ENCODE peak calls at places on chromosomes 16 and 17, in five cellular contexts. One of them, this sample, is unnamed.

GRCh38 chr16:50338371-50339231 is 30.2 kb downstream of the BRD7 start:
- DNase-seq in lower leg skin: no peak
- DNase-seq in prostate gland: no peak
- DNase-seq in GM12891: no peak
- DNase-seq in K562: no peak
- DNase-seq in this sample: no peak

GRCh38 chr17:73725794-73726193 is 81.5 kb upstream of the SDK2 start:
- DNase-seq in lower leg skin: no peak
- DNase-seq in prostate gland: no peak
- DNase-seq in GM12891: no peak
- DNase-seq in K562: no peak
- DNase-seq in this sample: no peak

GRCh38 chr17:7835818-7836595 is 2.0 kb downstream of the KDM6B start:
- DNase-seq in lower leg skin: peak; percentile 94
- DNase-seq in prostate gland: peak; percentile 68
- DNase-seq in GM12891: no peak
- DNase-seq in K562: no peak
- DNase-seq in this sample: no peak

GRCh38 chr17:83173180-83173996 is 94.0 kb downstream of the METRNL start:
- DNase-seq in lower leg skin: peak; percentile 85
- DNase-seq in prostate gland: no peak
- DNase-seq in GM12891: no peak
- DNase-seq in K562: no peak
- DNase-seq in this sample: no peak

GRCh38 chr17:50763716-50764450 is 3.4 kb downstream of the ANKRD40CL start:
- DNase-seq in lower leg skin: no peak
- DNase-seq in prostate gland: peak; percentile 58
- DNase-seq in GM12891: no peak
- DNase-seq in K562: no peak
- DNase-seq in this sample: no peak

GRCh38 chr16:18803569-18804462 is 2.5 kb upstream of the ARL6IP1 start:
- DNase-seq in lower leg skin: no peak
- DNase-seq in prostate gland: no peak
- DNase-seq in GM12891: no peak
- DNase-seq in K562: no peak
- DNase-seq in this sample: peak; percentile 46

GRCh38 chr17:48006936-48007703 is 30.5 kb downstream of the COPZ2 start:
- DNase-seq in lower leg skin: no peak
- DNase-seq in prostate gland: no peak
- DNase-seq in GM12891: no peak
- DNase-seq in K562: no peak
- DNase-seq in this sample: no peak

GRCh38 chr16:71425746-71426068 is 16.1 kb downstream of the TLE7 start:
- DNase-seq in lower leg skin: peak; percentile 75
- DNase-seq in prostate gland: no peak
- DNase-seq in GM12891: no peak
- DNase-seq in K562: no peak
- DNase-seq in this sample: no peak

GRCh38 chr17:37358098-37358829 is 17.5 kb upstream of the C17orf78 start:
- DNase-seq in lower leg skin: no peak
- DNase-seq in prostate gland: peak; percentile 68
- DNase-seq in GM12891: peak; percentile 42
- DNase-seq in K562: peak; percentile 71
- DNase-seq in this sample: peak; percentile 60

GRCh38 chr16:7967986-7968509 is 622.3 kb downstream of the TMEM114 start:
- DNase-seq in lower leg skin: no peak
- DNase-seq in prostate gland: no peak
- DNase-seq in GM12891: no peak
- DNase-seq in K562: no peak
- DNase-seq in this sample: no peak

GRCh38 chr17:80696456-80696855 is 151.8 kb downstream of the RPTOR start:
- DNase-seq in lower leg skin: no peak
- DNase-seq in prostate gland: no peak
- DNase-seq in GM12891: no peak
- DNase-seq in K562: no peak
- DNase-seq in this sample: no peak

GRCh38 chr16:69382421-69382820 is 3.4 kb downstream of the TERF2 start:
- DNase-seq in lower leg skin: no peak
- DNase-seq in prostate gland: no peak
- DNase-seq in GM12891: no peak
- DNase-seq in K562: no peak
- DNase-seq in this sample: peak; percentile 19

GRCh38 chr16:585351-585750 is 4.5 kb upstream of the RAB40C start:
- DNase-seq in lower leg skin: no peak
- DNase-seq in prostate gland: no peak
- DNase-seq in GM12891: no peak
- DNase-seq in K562: no peak
- DNase-seq in this sample: no peak

DNA sequence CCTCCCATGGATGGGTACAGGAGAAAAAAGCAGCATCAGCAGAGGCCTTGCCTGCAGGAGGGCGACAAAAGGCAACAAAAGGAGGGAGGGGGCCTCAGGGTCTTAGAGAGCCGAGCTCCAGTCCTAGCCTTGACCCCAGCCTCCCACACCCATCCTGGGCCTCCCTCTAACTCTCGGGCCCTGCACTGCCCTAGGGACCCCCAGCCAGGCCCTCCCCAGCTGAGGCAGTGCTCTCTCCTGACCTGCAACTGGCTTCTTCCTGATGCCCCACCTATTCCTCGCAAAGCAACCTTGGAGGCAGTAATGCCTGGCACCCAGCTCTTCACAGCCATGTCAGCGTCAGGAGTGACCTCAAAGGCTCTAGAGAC is 15.2 kb upstream of the SRRM2 start:
- DNase-seq in lower leg skin: no peak
- DNase-seq in prostate gland: no peak
- DNase-seq in GM12891: no peak
- DNase-seq in K562: no peak
- DNase-seq in this sample: no peak
- TF ChIP-seq POLR2A in lower leg skin: no peak
- TF ChIP-seq POLR2A in prostate gland: no peak
- TF ChIP-seq POLR2A in GM12891: no peak
- TF ChIP-seq POLR2A in K562: no peak
- TF ChIP-seq POLR2A in this sample: no peak

GRCh38 chr16:56625140-56625942 is at the start of gene MT1E:
- DNase-seq in lower leg skin: peak; percentile 96
- DNase-seq in prostate gland: peak; percentile 50
- DNase-seq in GM12891: no peak
- DNase-seq in K562: no peak
- DNase-seq in this sample: no peak
- TF ChIP-seq POLR2A in lower leg skin: no peak
- TF ChIP-seq POLR2A in prostate gland: peak; percentile 39
- TF ChIP-seq POLR2A in GM12891: no peak
- TF ChIP-seq POLR2A in K562: no peak
- TF ChIP-seq POLR2A in this sample: no peak

GRCh38 chr17:78674595-78675315 is 97.6 kb upstream of the DNAH17 start:
- DNase-seq in lower leg skin: no peak
- DNase-seq in prostate gland: no peak
- DNase-seq in GM12891: no peak
- DNase-seq in K562: peak; percentile 32
- DNase-seq in this sample: no peak
- TF ChIP-seq POLR2A in lower leg skin: no peak
- TF ChIP-seq POLR2A in prostate gland: no peak
- TF ChIP-seq POLR2A in GM12891: peak; percentile 53
- TF ChIP-seq POLR2A in K562: no peak
- TF ChIP-seq POLR2A in this sample: no peak

GRCh38 chr17:42679492-42680330 is 1.9 kb downstream of the CCR10 start:
- DNase-seq in lower leg skin: peak; percentile 95
- DNase-seq in prostate gland: peak; percentile 78
- DNase-seq in GM12891: no peak
- DNase-seq in K562: peak; percentile 54
- DNase-seq in this sample: peak; percentile 95
- TF ChIP-seq POLR2A in lower leg skin: no peak
- TF ChIP-seq POLR2A in prostate gland: peak; percentile 43
- TF ChIP-seq POLR2A in GM12891: peak; percentile 26
- TF ChIP-seq POLR2A in K562: no peak
- TF ChIP-seq POLR2A in this sample: peak; percentile 64

GRCh38 chr17:38750044-38750311 is 1.8 kb upstream of the PCGF2 start:
- DNase-seq in lower leg skin: no peak
- DNase-seq in prostate gland: no peak
- DNase-seq in GM12891: no peak
- DNase-seq in K562: no peak
- DNase-seq in this sample: no peak

GRCh38 chr17:38748329-38749221 is at the start of gene PCGF2:
- DNase-seq in lower leg skin: peak; percentile 98
- DNase-seq in prostate gland: peak; percentile 97
- DNase-seq in GM12891: no peak
- DNase-seq in K562: peak; percentile 85
- DNase-seq in this sample: no peak

GRCh38 chr17:38747385-38748328 is 479 bp downstream of the PCGF2 start:
- DNase-seq in lower leg skin: peak; percentile 89
- DNase-seq in prostate gland: peak; percentile 65
- DNase-seq in GM12891: no peak
- DNase-seq in K562: peak; percentile 72
- DNase-seq in this sample: no peak

GRCh38 chr17:38750312-38751121 is 2.0 kb upstream of the PSMB3 start:
- DNase-seq in lower leg skin: no peak
- DNase-seq in prostate gland: no peak
- DNase-seq in GM12891: no peak
- DNase-seq in K562: no peak
- DNase-seq in this sample: peak; percentile 46

GRCh38 chr17:38749222-38750043 is 1.3 kb upstream of the PCGF2 start:
- DNase-seq in lower leg skin: peak; percentile 97
- DNase-seq in prostate gland: peak; percentile 86
- DNase-seq in GM12891: no peak
- DNase-seq in K562: peak; percentile 83
- DNase-seq in this sample: peak; percentile 31
- TF ChIP-seq POLR2A in lower leg skin: no peak
- TF ChIP-seq POLR2A in prostate gland: peak; percentile 64
- TF ChIP-seq POLR2A in GM12891: no peak
- TF ChIP-seq POLR2A in K562: peak; percentile 93
- TF ChIP-seq POLR2A in this sample: no peak

GRCh38 chr17:67343237-67343636 is 23.1 kb downstream of the PSMD12 start:
- DNase-seq in lower leg skin: no peak
- DNase-seq in prostate gland: no peak
- DNase-seq in GM12891: no peak
- DNase-seq in K562: no peak
- DNase-seq in this sample: no peak
- TF ChIP-seq POLR2A in lower leg skin: no peak
- TF ChIP-seq POLR2A in prostate gland: no peak
- TF ChIP-seq POLR2A in GM12891: peak; percentile 40
- TF ChIP-seq POLR2A in K562: peak; percentile 70
- TF ChIP-seq POLR2A in this sample: no peak

GRCh38 chr16:28879841-28880588 is 1.7 kb downstream of the ATP2A1 start:
- DNase-seq in lower leg skin: peak; percentile 97
- DNase-seq in prostate gland: peak; percentile 79
- DNase-seq in GM12891: peak; percentile 100
- DNase-seq in K562: peak; percentile 99
- DNase-seq in this sample: peak; percentile 91
- TF ChIP-seq POLR2A in lower leg skin: no peak
- TF ChIP-seq POLR2A in prostate gland: no peak
- TF ChIP-seq POLR2A in GM12891: no peak
- TF ChIP-seq POLR2A in K562: peak; percentile 57
- TF ChIP-seq POLR2A in this sample: peak; percentile 32

GRCh38 chr17:78214706-78215061 is 631 bp downstream of the BIRC5 start:
- DNase-seq in lower leg skin: no peak
- DNase-seq in prostate gland: no peak
- DNase-seq in GM12891: no peak
- DNase-seq in K562: no peak
- DNase-seq in this sample: peak; percentile 73

GRCh38 chr17:78211032-78211431 is 3.0 kb upstream of the BIRC5 start:
- DNase-seq in lower leg skin: no peak
- DNase-seq in prostate gland: no peak
- DNase-seq in GM12891: no peak
- DNase-seq in K562: no peak
- DNase-seq in this sample: no peak

GRCh38 chr17:78219396-78220150 is 5.5 kb downstream of the BIRC5 start:
- DNase-seq in lower leg skin: no peak
- DNase-seq in prostate gland: no peak
- DNase-seq in GM12891: no peak
- DNase-seq in K562: no peak
- DNase-seq in this sample: no peak

GRCh38 chr17:78210111-78210510 is 3.9 kb upstream of the BIRC5 start:
- DNase-seq in lower leg skin: no peak
- DNase-seq in prostate gland: no peak
- DNase-seq in GM12891: no peak
- DNase-seq in K562: no peak
- DNase-seq in this sample: no peak

DNA sequence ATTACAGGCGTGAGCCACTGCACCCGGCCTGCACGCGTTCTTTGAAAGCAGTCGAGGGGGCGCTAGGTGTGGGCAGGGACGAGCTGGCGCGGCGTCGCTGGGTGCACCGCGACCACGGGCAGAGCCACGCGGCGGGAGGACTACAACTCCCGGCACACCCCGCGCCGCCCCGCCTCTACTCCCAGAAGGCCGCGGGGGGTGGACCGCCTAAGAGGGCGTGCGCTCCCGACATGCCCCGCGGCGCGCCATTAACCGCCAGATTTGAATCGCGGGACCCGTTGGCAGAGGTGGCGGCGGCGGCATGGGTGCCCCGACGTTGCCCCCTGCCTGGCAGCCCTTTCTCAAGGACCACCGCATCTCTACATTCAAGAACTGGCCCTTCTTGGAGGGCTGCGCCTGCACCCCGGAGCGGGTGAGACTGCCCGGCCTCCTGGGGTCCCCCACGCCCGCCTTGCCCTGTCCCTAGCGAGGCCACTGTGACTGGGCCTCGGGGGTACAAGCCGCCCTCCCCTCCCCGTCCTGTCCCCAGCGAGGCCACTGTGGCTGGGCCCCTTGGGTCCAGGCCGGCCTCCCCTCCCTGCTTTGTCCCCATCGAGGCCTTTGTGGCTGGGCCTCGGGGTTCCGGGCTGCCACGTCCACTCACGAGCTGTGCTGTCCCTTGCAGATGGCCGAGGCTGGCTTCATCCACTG is at the start of gene BIRC5:
- DNase-seq in lower leg skin: peak; percentile 96
- DNase-seq in prostate gland: peak; percentile 82
- DNase-seq in GM12891: peak; percentile 98
- DNase-seq in K562: peak; percentile 96
- DNase-seq in this sample: peak; percentile 96
- TF ChIP-seq POLR2A in lower leg skin: no peak
- TF ChIP-seq POLR2A in prostate gland: peak; percentile 30
- TF ChIP-seq POLR2A in GM12891: no peak
- TF ChIP-seq POLR2A in K562: peak; percentile 84
- TF ChIP-seq POLR2A in this sample: peak; percentile 73

GRCh38 chr16:86501989-86502855 is 8.1 kb upstream of the FOXF1 start:
- DNase-seq in lower leg skin: no peak
- DNase-seq in prostate gland: no peak
- DNase-seq in GM12891: no peak
- DNase-seq in K562: no peak
- DNase-seq in this sample: no peak
- TF ChIP-seq POLR2A in lower leg skin: no peak
- TF ChIP-seq POLR2A in prostate gland: no peak
- TF ChIP-seq POLR2A in GM12891: no peak
- TF ChIP-seq POLR2A in K562: no peak
- TF ChIP-seq POLR2A in this sample: no peak

This sample was measured in erythroblast.